ENCODE peak calls at places on chromosomes 3 and 15, in nine cellular contexts. One of them, this sample, is unnamed.
A peak's percentile ranks its signal among the peaks of the same experiment; 100 is the strongest.

GRCh38 chr3:30222436-30222835 is 384.0 kb upstream of the TGFBR2 start:
- DNase-seq in pancreas: no peak
- DNase-seq in suprapubic skin: no peak
- DNase-seq in astrocyte of the cerebellum: no peak
- DNase-seq in DND-41: no peak
- DNase-seq in K562: no peak
- DNase-seq in Panc1: no peak
- DNase-seq in AG09309: no peak
- DNase-seq in GM20000: no peak
- DNase-seq in this sample: no peak

GRCh38 chr3:11238057-11238456 is 34.1 kb upstream of the ATG7 start:
- DNase-seq in DND-41: no peak
- DNase-seq in K562: no peak
- DNase-seq in astrocyte of the cerebellum: peak; percentile 74
- DNase-seq in GM20000: no peak
- DNase-seq in suprapubic skin: no peak
- DNase-seq in pancreas: no peak
- DNase-seq in Panc1: peak; percentile 35
- DNase-seq in AG09309: peak; percentile 86
- DNase-seq in this sample: no peak

GRCh38 chr3:152797751-152798432 is 37.0 kb upstream of the P2RY1 start:
- DNase-seq in pancreas: no peak
- DNase-seq in AG09309: no peak
- DNase-seq in GM20000: no peak
- DNase-seq in astrocyte of the cerebellum: no peak
- DNase-seq in suprapubic skin: no peak
- DNase-seq in Panc1: no peak
- DNase-seq in K562: no peak
- DNase-seq in DND-41: no peak
- DNase-seq in this sample: no peak

GRCh38 chr15:41999290-42000285 is 21.3 kb downstream of the PLA2G4E start:
- DNase-seq in pancreas: no peak
- DNase-seq in GM20000: no peak
- DNase-seq in DND-41: no peak
- DNase-seq in K562: no peak
- DNase-seq in astrocyte of the cerebellum: no peak
- DNase-seq in AG09309: no peak
- DNase-seq in Panc1: no peak
- DNase-seq in suprapubic skin: no peak
- DNase-seq in this sample: no peak

GRCh38 chr3:114847564-114847963 is 299.5 kb downstream of the ZBTB20 start:
- DNase-seq in suprapubic skin: no peak
- DNase-seq in DND-41: no peak
- DNase-seq in K562: no peak
- DNase-seq in AG09309: no peak
- DNase-seq in astrocyte of the cerebellum: no peak
- DNase-seq in pancreas: no peak
- DNase-seq in Panc1: no peak
- DNase-seq in GM20000: no peak
- DNase-seq in this sample: no peak

GRCh38 chr3:150216866-150217600 is 191.1 kb upstream of the TSC22D2 start:
- DNase-seq in Panc1: no peak
- DNase-seq in astrocyte of the cerebellum: no peak
- DNase-seq in DND-41: no peak
- DNase-seq in suprapubic skin: no peak
- DNase-seq in K562: no peak
- DNase-seq in pancreas: no peak
- DNase-seq in AG09309: no peak
- DNase-seq in GM20000: no peak
- DNase-seq in this sample: no peak

GRCh38 chr15:74196175-74196574 is 6.4 kb downstream of the STRA6 start:
- DNase-seq in GM20000: no peak
- DNase-seq in K562: no peak
- DNase-seq in suprapubic skin: no peak
- DNase-seq in AG09309: peak; percentile 94
- DNase-seq in DND-41: no peak
- DNase-seq in pancreas: peak; percentile 41
- DNase-seq in astrocyte of the cerebellum: peak; percentile 71
- DNase-seq in Panc1: no peak
- DNase-seq in this sample: no peak

GRCh38 chr3:125433611-125434041 is 58.5 kb upstream of the ZNF148 start:
- DNase-seq in Panc1: no peak
- DNase-seq in DND-41: no peak
- DNase-seq in astrocyte of the cerebellum: no peak
- DNase-seq in GM20000: no peak
- DNase-seq in K562: peak; percentile 17
- DNase-seq in AG09309: no peak
- DNase-seq in pancreas: no peak
- DNase-seq in suprapubic skin: no peak
- DNase-seq in this sample: no peak

GRCh38 chr3:168546707-168547106 is 451.0 kb upstream of the GOLIM4 start:
- DNase-seq in pancreas: no peak
- DNase-seq in astrocyte of the cerebellum: no peak
- DNase-seq in DND-41: no peak
- DNase-seq in K562: no peak
- DNase-seq in suprapubic skin: no peak
- DNase-seq in GM20000: no peak
- DNase-seq in AG09309: no peak
- DNase-seq in Panc1: no peak
- DNase-seq in this sample: no peak

GRCh38 chr3:157135671-157136396 is 24.1 kb downstream of the CCNL1 start:
- DNase-seq in GM20000: no peak
- DNase-seq in Panc1: no peak
- DNase-seq in suprapubic skin: no peak
- DNase-seq in astrocyte of the cerebellum: peak; percentile 67
- DNase-seq in K562: peak; percentile 47
- DNase-seq in pancreas: no peak
- DNase-seq in AG09309: no peak
- DNase-seq in DND-41: no peak
- DNase-seq in this sample: no peak

GRCh38 chr3:4401441-4401840 is 65.6 kb downstream of the SUMF1 start:
- DNase-seq in AG09309: no peak
- DNase-seq in Panc1: no peak
- DNase-seq in K562: no peak
- DNase-seq in pancreas: no peak
- DNase-seq in suprapubic skin: no peak
- DNase-seq in astrocyte of the cerebellum: no peak
- DNase-seq in GM20000: no peak
- DNase-seq in DND-41: no peak
- DNase-seq in this sample: no peak

GRCh38 chr15:45642203-45642932 is 7.5 kb downstream of the SQOR start:
- DNase-seq in suprapubic skin: no peak
- DNase-seq in Panc1: no peak
- DNase-seq in pancreas: no peak
- DNase-seq in astrocyte of the cerebellum: peak; percentile 80
- DNase-seq in DND-41: no peak
- DNase-seq in GM20000: no peak
- DNase-seq in AG09309: peak; percentile 77
- DNase-seq in K562: no peak
- DNase-seq in this sample: no peak

GRCh38 chr15:100229181-100230163 is 112.3 kb downstream of the ADAMTS17 start:
- DNase-seq in AG09309: no peak
- DNase-seq in GM20000: no peak
- DNase-seq in Panc1: no peak
- DNase-seq in astrocyte of the cerebellum: no peak
- DNase-seq in pancreas: no peak
- DNase-seq in suprapubic skin: peak; percentile 55
- DNase-seq in K562: no peak
- DNase-seq in DND-41: peak; percentile 45
- DNase-seq in this sample: no peak

GRCh38 chr3:24365168-24365567 is 129.5 kb downstream of the THRB start:
- DNase-seq in DND-41: no peak
- DNase-seq in AG09309: peak; percentile 46
- DNase-seq in GM20000: no peak
- DNase-seq in suprapubic skin: no peak
- DNase-seq in astrocyte of the cerebellum: peak; percentile 45
- DNase-seq in Panc1: peak; percentile 75
- DNase-seq in pancreas: no peak
- DNase-seq in K562: no peak
- DNase-seq in this sample: no peak

GRCh38 chr3:89145995-89146394 is 38.6 kb downstream of the EPHA3 start:
- DNase-seq in astrocyte of the cerebellum: peak; percentile 45
- DNase-seq in K562: no peak
- DNase-seq in GM20000: no peak
- DNase-seq in pancreas: no peak
- DNase-seq in suprapubic skin: no peak
- DNase-seq in AG09309: peak; percentile 73
- DNase-seq in DND-41: no peak
- DNase-seq in Panc1: no peak
- DNase-seq in this sample: no peak

GRCh38 chr15:42160110-42160509 is 3.7 kb upstream of the PLA2G4F start:
- DNase-seq in suprapubic skin: no peak
- DNase-seq in GM20000: no peak
- DNase-seq in K562: no peak
- DNase-seq in astrocyte of the cerebellum: no peak
- DNase-seq in Panc1: no peak
- DNase-seq in pancreas: no peak
- DNase-seq in DND-41: no peak
- DNase-seq in AG09309: no peak
- DNase-seq in this sample: no peak

GRCh38 chr15:40313531-40314398 is 6.0 kb upstream of the PLCB2 start:
- DNase-seq in astrocyte of the cerebellum: no peak
- DNase-seq in Panc1: no peak
- DNase-seq in GM20000: no peak
- DNase-seq in K562: no peak
- DNase-seq in DND-41: peak; percentile 62
- DNase-seq in AG09309: no peak
- DNase-seq in pancreas: peak; percentile 82
- DNase-seq in suprapubic skin: no peak
- DNase-seq in this sample: no peak

GRCh38 chr15:57592836-57593420 is 1.2 kb downstream of the MYZAP start:
- DNase-seq in GM20000: no peak
- DNase-seq in suprapubic skin: no peak
- DNase-seq in pancreas: no peak
- DNase-seq in AG09309: no peak
- DNase-seq in DND-41: no peak
- DNase-seq in K562: no peak
- DNase-seq in astrocyte of the cerebellum: no peak
- DNase-seq in Panc1: no peak
- DNase-seq in this sample: no peak

GRCh38 chr15:65248506-65248905 is 37.2 kb upstream of the CILP start:
- DNase-seq in GM20000: no peak
- DNase-seq in Panc1: no peak
- DNase-seq in astrocyte of the cerebellum: no peak
- DNase-seq in pancreas: no peak
- DNase-seq in suprapubic skin: no peak
- DNase-seq in DND-41: no peak
- DNase-seq in AG09309: no peak
- DNase-seq in K562: no peak
- DNase-seq in this sample: no peak

GRCh38 chr15:39976291-39977274 is 42.7 kb downstream of the EIF2AK4 start:
- DNase-seq in pancreas: peak; percentile 64
- DNase-seq in DND-41: no peak
- DNase-seq in Panc1: no peak
- DNase-seq in AG09309: no peak
- DNase-seq in suprapubic skin: peak; percentile 74
- DNase-seq in GM20000: peak; percentile 63
- DNase-seq in K562: no peak
- DNase-seq in astrocyte of the cerebellum: no peak
- DNase-seq in this sample: peak; percentile 25

GRCh38 chr15:87369269-87369668 is 887.3 kb downstream of the NTRK3 start:
- DNase-seq in K562: no peak
- DNase-seq in DND-41: no peak
- DNase-seq in pancreas: no peak
- DNase-seq in astrocyte of the cerebellum: peak; percentile 95
- DNase-seq in suprapubic skin: no peak
- DNase-seq in AG09309: peak; percentile 80
- DNase-seq in Panc1: no peak
- DNase-seq in GM20000: no peak
- DNase-seq in this sample: no peak

GRCh38 chr15:89732451-89733172 is 18.4 kb downstream of the MESP1 start:
- DNase-seq in AG09309: no peak
- DNase-seq in astrocyte of the cerebellum: no peak
- DNase-seq in pancreas: no peak
- DNase-seq in K562: no peak
- DNase-seq in suprapubic skin: no peak
- DNase-seq in DND-41: no peak
- DNase-seq in Panc1: no peak
- DNase-seq in GM20000: no peak
- DNase-seq in this sample: no peak

GRCh38 chr15:39885099-39885777 is 34.8 kb downstream of the GPR176 start:
- DNase-seq in astrocyte of the cerebellum: no peak
- DNase-seq in K562: no peak
- DNase-seq in pancreas: no peak
- DNase-seq in Panc1: no peak
- DNase-seq in DND-41: no peak
- DNase-seq in GM20000: no peak
- DNase-seq in AG09309: no peak
- DNase-seq in suprapubic skin: no peak
- DNase-seq in this sample: no peak

GRCh38 chr3:120137548-120137947 is 43.3 kb upstream of the GSK3B start:
- DNase-seq in K562: no peak
- DNase-seq in GM20000: no peak
- DNase-seq in astrocyte of the cerebellum: no peak
- DNase-seq in AG09309: no peak
- DNase-seq in DND-41: no peak
- DNase-seq in suprapubic skin: no peak
- DNase-seq in Panc1: no peak
- DNase-seq in pancreas: no peak
- DNase-seq in this sample: no peak
- TF ChIP-seq CTCF in K562: no peak
- TF ChIP-seq CTCF in GM20000: no peak
- TF ChIP-seq CTCF in astrocyte of the cerebellum: no peak
- TF ChIP-seq CTCF in AG09309: no peak
- TF ChIP-seq CTCF in DND-41: no peak
- TF ChIP-seq CTCF in suprapubic skin: no peak
- TF ChIP-seq CTCF in Panc1: no peak
- TF ChIP-seq CTCF in pancreas: no peak
- TF ChIP-seq CTCF in this sample: no peak

GRCh38 chr15:88645171-88646087 is 6.6 kb downstream of the ISG20 start:
- DNase-seq in astrocyte of the cerebellum: no peak
- DNase-seq in K562: no peak
- DNase-seq in AG09309: no peak
- DNase-seq in Panc1: no peak
- DNase-seq in DND-41: no peak
- DNase-seq in pancreas: no peak
- DNase-seq in GM20000: no peak
- DNase-seq in suprapubic skin: peak; percentile 24
- DNase-seq in this sample: no peak
- TF ChIP-seq CTCF in astrocyte of the cerebellum: no peak
- TF ChIP-seq CTCF in K562: no peak
- TF ChIP-seq CTCF in AG09309: no peak
- TF ChIP-seq CTCF in Panc1: no peak
- TF ChIP-seq CTCF in DND-41: no peak
- TF ChIP-seq CTCF in pancreas: no peak
- TF ChIP-seq CTCF in GM20000: no peak
- TF ChIP-seq CTCF in suprapubic skin: no peak
- TF ChIP-seq CTCF in this sample: no peak

GRCh38 chr3:7288133-7288532 is 427.2 kb downstream of the GRM7 start:
- DNase-seq in astrocyte of the cerebellum: no peak
- DNase-seq in Panc1: no peak
- DNase-seq in pancreas: no peak
- DNase-seq in AG09309: no peak
- DNase-seq in suprapubic skin: no peak
- DNase-seq in GM20000: no peak
- DNase-seq in DND-41: no peak
- DNase-seq in K562: no peak
- DNase-seq in this sample: no peak
- TF ChIP-seq CTCF in astrocyte of the cerebellum: no peak
- TF ChIP-seq CTCF in Panc1: no peak
- TF ChIP-seq CTCF in pancreas: no peak
- TF ChIP-seq CTCF in AG09309: no peak
- TF ChIP-seq CTCF in suprapubic skin: no peak
- TF ChIP-seq CTCF in GM20000: no peak
- TF ChIP-seq CTCF in DND-41: no peak
- TF ChIP-seq CTCF in K562: no peak
- TF ChIP-seq CTCF in this sample: no peak

GRCh38 chr15:60004019-60004845 is at the start of gene FOXB1:
- DNase-seq in suprapubic skin: no peak
- DNase-seq in pancreas: peak; percentile 40
- DNase-seq in DND-41: peak; percentile 62
- DNase-seq in astrocyte of the cerebellum: no peak
- DNase-seq in AG09309: no peak
- DNase-seq in Panc1: no peak
- DNase-seq in K562: no peak
- DNase-seq in GM20000: peak; percentile 38
- DNase-seq in this sample: peak; percentile 66
- TF ChIP-seq CTCF in suprapubic skin: no peak
- TF ChIP-seq CTCF in pancreas: no peak
- TF ChIP-seq CTCF in DND-41: peak; percentile 56
- TF ChIP-seq CTCF in astrocyte of the cerebellum: peak; percentile 8
- TF ChIP-seq CTCF in AG09309: no peak
- TF ChIP-seq CTCF in Panc1: no peak
- TF ChIP-seq CTCF in K562: no peak
- TF ChIP-seq CTCF in GM20000: no peak
- TF ChIP-seq CTCF in this sample: no peak

This sample was measured in endothelial cell.